ENCODE peak calls at places on chromosomes 13 and 19, in eight cellular contexts. One of them, this sample, is unnamed.

GRCh38 chr19:4477034-4477801 is 5.1 kb downstream of the HDGFL2 start:
- DNase-seq in stimulated activated CD4-positive, alpha-beta T cell treated with anti-CD3 and anti-CD28 coated beads, Interleukin-2, amount 100 ng/mL, for 48 hours: no peak
- DNase-seq in AG09309: no peak
- DNase-seq in naive thymus-derived CD4-positive, alpha-beta T cell: no peak
- DNase-seq in activated CD4-positive, alpha-beta T cell treated with anti-CD3 and anti-CD28 coated beads for 48 hours: no peak
- DNase-seq in NCI-H2081: no peak
- DNase-seq in ELR: no peak
- DNase-seq in stimulated activated CD8-positive, alpha-beta memory T cell treated with anti-CD3 and anti-CD28 coated beads, Interleukin-15, amount 100 ng/mL, for 24 hours: no peak
- DNase-seq in this sample: no peak

GRCh38 chr13:44267966-44268365 is 105.7 kb upstream of the SERP2 start:
- DNase-seq in activated CD4-positive, alpha-beta T cell treated with anti-CD3 and anti-CD28 coated beads for 48 hours: no peak
- DNase-seq in ELR: peak
- DNase-seq in naive thymus-derived CD4-positive, alpha-beta T cell: no peak
- DNase-seq in stimulated activated CD4-positive, alpha-beta T cell treated with anti-CD3 and anti-CD28 coated beads, Interleukin-2, amount 100 ng/mL, for 48 hours: no peak
- DNase-seq in NCI-H2081: no peak
- DNase-seq in stimulated activated CD8-positive, alpha-beta memory T cell treated with anti-CD3 and anti-CD28 coated beads, Interleukin-15, amount 100 ng/mL, for 24 hours: no peak
- DNase-seq in AG09309: peak
- DNase-seq in this sample: no peak

GRCh38 chr19:33390120-33390907 is 16.8 kb downstream of the CEBPG start:
- DNase-seq in AG09309: no peak
- DNase-seq in stimulated activated CD4-positive, alpha-beta T cell treated with anti-CD3 and anti-CD28 coated beads, Interleukin-2, amount 100 ng/mL, for 48 hours: no peak
- DNase-seq in activated CD4-positive, alpha-beta T cell treated with anti-CD3 and anti-CD28 coated beads for 48 hours: no peak
- DNase-seq in NCI-H2081: peak
- DNase-seq in stimulated activated CD8-positive, alpha-beta memory T cell treated with anti-CD3 and anti-CD28 coated beads, Interleukin-15, amount 100 ng/mL, for 24 hours: no peak
- DNase-seq in naive thymus-derived CD4-positive, alpha-beta T cell: no peak
- DNase-seq in ELR: no peak
- DNase-seq in this sample: no peak

GRCh38 chr19:55809381-55810058 is 22.3 kb downstream of the NLRP11 start:
- DNase-seq in naive thymus-derived CD4-positive, alpha-beta T cell: no peak
- DNase-seq in stimulated activated CD4-positive, alpha-beta T cell treated with anti-CD3 and anti-CD28 coated beads, Interleukin-2, amount 100 ng/mL, for 48 hours: peak
- DNase-seq in AG09309: peak
- DNase-seq in activated CD4-positive, alpha-beta T cell treated with anti-CD3 and anti-CD28 coated beads for 48 hours: peak
- DNase-seq in NCI-H2081: peak
- DNase-seq in ELR: peak
- DNase-seq in stimulated activated CD8-positive, alpha-beta memory T cell treated with anti-CD3 and anti-CD28 coated beads, Interleukin-15, amount 100 ng/mL, for 24 hours: no peak
- DNase-seq in this sample: peak

GRCh38 chr13:110305001-110305400 is 2.0 kb downstream of the COL4A1 start:
- DNase-seq in AG09309: no peak
- DNase-seq in activated CD4-positive, alpha-beta T cell treated with anti-CD3 and anti-CD28 coated beads for 48 hours: no peak
- DNase-seq in NCI-H2081: no peak
- DNase-seq in stimulated activated CD8-positive, alpha-beta memory T cell treated with anti-CD3 and anti-CD28 coated beads, Interleukin-15, amount 100 ng/mL, for 24 hours: no peak
- DNase-seq in stimulated activated CD4-positive, alpha-beta T cell treated with anti-CD3 and anti-CD28 coated beads, Interleukin-2, amount 100 ng/mL, for 48 hours: no peak
- DNase-seq in naive thymus-derived CD4-positive, alpha-beta T cell: no peak
- DNase-seq in ELR: no peak
- DNase-seq in this sample: no peak

GRCh38 chr13:28532226-28533048 is 37.5 kb upstream of the FLT1 start:
- DNase-seq in stimulated activated CD4-positive, alpha-beta T cell treated with anti-CD3 and anti-CD28 coated beads, Interleukin-2, amount 100 ng/mL, for 48 hours: no peak
- DNase-seq in activated CD4-positive, alpha-beta T cell treated with anti-CD3 and anti-CD28 coated beads for 48 hours: peak
- DNase-seq in ELR: peak
- DNase-seq in stimulated activated CD8-positive, alpha-beta memory T cell treated with anti-CD3 and anti-CD28 coated beads, Interleukin-15, amount 100 ng/mL, for 24 hours: no peak
- DNase-seq in naive thymus-derived CD4-positive, alpha-beta T cell: peak
- DNase-seq in AG09309: no peak
- DNase-seq in NCI-H2081: no peak
- DNase-seq in this sample: no peak

GRCh38 chr19:23913931-23914330 is 755 bp upstream of the ZNF726 start:
- DNase-seq in NCI-H2081: no peak
- DNase-seq in stimulated activated CD4-positive, alpha-beta T cell treated with anti-CD3 and anti-CD28 coated beads, Interleukin-2, amount 100 ng/mL, for 48 hours: no peak
- DNase-seq in AG09309: no peak
- DNase-seq in activated CD4-positive, alpha-beta T cell treated with anti-CD3 and anti-CD28 coated beads for 48 hours: no peak
- DNase-seq in ELR: no peak
- DNase-seq in naive thymus-derived CD4-positive, alpha-beta T cell: no peak
- DNase-seq in stimulated activated CD8-positive, alpha-beta memory T cell treated with anti-CD3 and anti-CD28 coated beads, Interleukin-15, amount 100 ng/mL, for 24 hours: no peak
- DNase-seq in this sample: no peak

GRCh38 chr13:36074659-36075058 is 56.5 kb downstream of the DCLK1 start:
- DNase-seq in stimulated activated CD8-positive, alpha-beta memory T cell treated with anti-CD3 and anti-CD28 coated beads, Interleukin-15, amount 100 ng/mL, for 24 hours: no peak
- DNase-seq in stimulated activated CD4-positive, alpha-beta T cell treated with anti-CD3 and anti-CD28 coated beads, Interleukin-2, amount 100 ng/mL, for 48 hours: no peak
- DNase-seq in naive thymus-derived CD4-positive, alpha-beta T cell: no peak
- DNase-seq in NCI-H2081: peak
- DNase-seq in ELR: no peak
- DNase-seq in activated CD4-positive, alpha-beta T cell treated with anti-CD3 and anti-CD28 coated beads for 48 hours: no peak
- DNase-seq in AG09309: no peak
- DNase-seq in this sample: no peak

GRCh38 chr19:8028951-8029491 is 23.5 kb upstream of the CCL25 start:
- DNase-seq in stimulated activated CD4-positive, alpha-beta T cell treated with anti-CD3 and anti-CD28 coated beads, Interleukin-2, amount 100 ng/mL, for 48 hours: no peak
- DNase-seq in NCI-H2081: no peak
- DNase-seq in AG09309: no peak
- DNase-seq in naive thymus-derived CD4-positive, alpha-beta T cell: no peak
- DNase-seq in activated CD4-positive, alpha-beta T cell treated with anti-CD3 and anti-CD28 coated beads for 48 hours: no peak
- DNase-seq in stimulated activated CD8-positive, alpha-beta memory T cell treated with anti-CD3 and anti-CD28 coated beads, Interleukin-15, amount 100 ng/mL, for 24 hours: no peak
- DNase-seq in ELR: no peak
- DNase-seq in this sample: no peak

GRCh38 chr13:51282322-51282721 is 57.2 kb upstream of the SERPINE3 start:
- DNase-seq in stimulated activated CD8-positive, alpha-beta memory T cell treated with anti-CD3 and anti-CD28 coated beads, Interleukin-15, amount 100 ng/mL, for 24 hours: no peak
- DNase-seq in activated CD4-positive, alpha-beta T cell treated with anti-CD3 and anti-CD28 coated beads for 48 hours: no peak
- DNase-seq in NCI-H2081: peak
- DNase-seq in naive thymus-derived CD4-positive, alpha-beta T cell: no peak
- DNase-seq in stimulated activated CD4-positive, alpha-beta T cell treated with anti-CD3 and anti-CD28 coated beads, Interleukin-2, amount 100 ng/mL, for 48 hours: no peak
- DNase-seq in AG09309: no peak
- DNase-seq in ELR: no peak
- DNase-seq in this sample: no peak

GRCh38 chr19:5447700-5448311 is 7.4 kb upstream of the ZNRF4 start:
- DNase-seq in AG09309: no peak
- DNase-seq in ELR: peak
- DNase-seq in NCI-H2081: no peak
- DNase-seq in stimulated activated CD8-positive, alpha-beta memory T cell treated with anti-CD3 and anti-CD28 coated beads, Interleukin-15, amount 100 ng/mL, for 24 hours: no peak
- DNase-seq in naive thymus-derived CD4-positive, alpha-beta T cell: no peak
- DNase-seq in stimulated activated CD4-positive, alpha-beta T cell treated with anti-CD3 and anti-CD28 coated beads, Interleukin-2, amount 100 ng/mL, for 48 hours: no peak
- DNase-seq in activated CD4-positive, alpha-beta T cell treated with anti-CD3 and anti-CD28 coated beads for 48 hours: no peak
- DNase-seq in this sample: no peak

GRCh38 chr19:44807162-44807561 is 1.7 kb upstream of the BCAM start:
- DNase-seq in naive thymus-derived CD4-positive, alpha-beta T cell: no peak
- DNase-seq in stimulated activated CD4-positive, alpha-beta T cell treated with anti-CD3 and anti-CD28 coated beads, Interleukin-2, amount 100 ng/mL, for 48 hours: no peak
- DNase-seq in stimulated activated CD8-positive, alpha-beta memory T cell treated with anti-CD3 and anti-CD28 coated beads, Interleukin-15, amount 100 ng/mL, for 24 hours: no peak
- DNase-seq in NCI-H2081: peak
- DNase-seq in ELR: no peak
- DNase-seq in AG09309: no peak
- DNase-seq in activated CD4-positive, alpha-beta T cell treated with anti-CD3 and anti-CD28 coated beads for 48 hours: no peak
- DNase-seq in this sample: no peak

GRCh38 chr19:42198676-42199439 is 18.6 kb downstream of the DEDD2 start:
- DNase-seq in AG09309: no peak
- DNase-seq in naive thymus-derived CD4-positive, alpha-beta T cell: peak
- DNase-seq in ELR: no peak
- DNase-seq in NCI-H2081: no peak
- DNase-seq in activated CD4-positive, alpha-beta T cell treated with anti-CD3 and anti-CD28 coated beads for 48 hours: peak
- DNase-seq in stimulated activated CD4-positive, alpha-beta T cell treated with anti-CD3 and anti-CD28 coated beads, Interleukin-2, amount 100 ng/mL, for 48 hours: no peak
- DNase-seq in stimulated activated CD8-positive, alpha-beta memory T cell treated with anti-CD3 and anti-CD28 coated beads, Interleukin-15, amount 100 ng/mL, for 24 hours: no peak
- DNase-seq in this sample: no peak

GRCh38 chr13:68125087-68125480 is 894.9 kb upstream of the PCDH9 start:
- DNase-seq in AG09309: no peak
- DNase-seq in stimulated activated CD4-positive, alpha-beta T cell treated with anti-CD3 and anti-CD28 coated beads, Interleukin-2, amount 100 ng/mL, for 48 hours: no peak
- DNase-seq in activated CD4-positive, alpha-beta T cell treated with anti-CD3 and anti-CD28 coated beads for 48 hours: no peak
- DNase-seq in naive thymus-derived CD4-positive, alpha-beta T cell: no peak
- DNase-seq in stimulated activated CD8-positive, alpha-beta memory T cell treated with anti-CD3 and anti-CD28 coated beads, Interleukin-15, amount 100 ng/mL, for 24 hours: no peak
- DNase-seq in ELR: peak
- DNase-seq in NCI-H2081: no peak
- DNase-seq in this sample: no peak

GRCh38 chr13:110388141-110388943 is 81.3 kb downstream of the COL4A2 start:
- DNase-seq in ELR: peak
- DNase-seq in NCI-H2081: no peak
- DNase-seq in AG09309: no peak
- DNase-seq in stimulated activated CD8-positive, alpha-beta memory T cell treated with anti-CD3 and anti-CD28 coated beads, Interleukin-15, amount 100 ng/mL, for 24 hours: no peak
- DNase-seq in activated CD4-positive, alpha-beta T cell treated with anti-CD3 and anti-CD28 coated beads for 48 hours: no peak
- DNase-seq in naive thymus-derived CD4-positive, alpha-beta T cell: no peak
- DNase-seq in stimulated activated CD4-positive, alpha-beta T cell treated with anti-CD3 and anti-CD28 coated beads, Interleukin-2, amount 100 ng/mL, for 48 hours: no peak
- DNase-seq in this sample: no peak

GRCh38 chr19:932647-933552 is 7.1 kb downstream of the ARID3A start:
- DNase-seq in NCI-H2081: no peak
- DNase-seq in AG09309: peak
- DNase-seq in ELR: peak
- DNase-seq in naive thymus-derived CD4-positive, alpha-beta T cell: no peak
- DNase-seq in activated CD4-positive, alpha-beta T cell treated with anti-CD3 and anti-CD28 coated beads for 48 hours: peak
- DNase-seq in stimulated activated CD4-positive, alpha-beta T cell treated with anti-CD3 and anti-CD28 coated beads, Interleukin-2, amount 100 ng/mL, for 48 hours: no peak
- DNase-seq in stimulated activated CD8-positive, alpha-beta memory T cell treated with anti-CD3 and anti-CD28 coated beads, Interleukin-15, amount 100 ng/mL, for 24 hours: no peak
- DNase-seq in this sample: no peak

GRCh38 chr13:99894835-99895427 is 76.6 kb downstream of the ZIC5 start:
- DNase-seq in NCI-H2081: no peak
- DNase-seq in stimulated activated CD4-positive, alpha-beta T cell treated with anti-CD3 and anti-CD28 coated beads, Interleukin-2, amount 100 ng/mL, for 48 hours: no peak
- DNase-seq in activated CD4-positive, alpha-beta T cell treated with anti-CD3 and anti-CD28 coated beads for 48 hours: no peak
- DNase-seq in AG09309: no peak
- DNase-seq in naive thymus-derived CD4-positive, alpha-beta T cell: no peak
- DNase-seq in ELR: no peak
- DNase-seq in stimulated activated CD8-positive, alpha-beta memory T cell treated with anti-CD3 and anti-CD28 coated beads, Interleukin-15, amount 100 ng/mL, for 24 hours: no peak
- DNase-seq in this sample: no peak

GRCh38 chr19:45283443-45284033 is 32.5 kb downstream of the MARK4 start:
- DNase-seq in ELR: no peak
- DNase-seq in naive thymus-derived CD4-positive, alpha-beta T cell: no peak
- DNase-seq in activated CD4-positive, alpha-beta T cell treated with anti-CD3 and anti-CD28 coated beads for 48 hours: no peak
- DNase-seq in stimulated activated CD8-positive, alpha-beta memory T cell treated with anti-CD3 and anti-CD28 coated beads, Interleukin-15, amount 100 ng/mL, for 24 hours: no peak
- DNase-seq in AG09309: no peak
- DNase-seq in stimulated activated CD4-positive, alpha-beta T cell treated with anti-CD3 and anti-CD28 coated beads, Interleukin-2, amount 100 ng/mL, for 48 hours: no peak
- DNase-seq in NCI-H2081: no peak
- DNase-seq in this sample: no peak

GRCh38 chr13:45781553-45782326 is 69.8 kb downstream of the SIAH3 start:
- DNase-seq in stimulated activated CD4-positive, alpha-beta T cell treated with anti-CD3 and anti-CD28 coated beads, Interleukin-2, amount 100 ng/mL, for 48 hours: no peak
- DNase-seq in ELR: no peak
- DNase-seq in NCI-H2081: peak
- DNase-seq in AG09309: no peak
- DNase-seq in naive thymus-derived CD4-positive, alpha-beta T cell: no peak
- DNase-seq in stimulated activated CD8-positive, alpha-beta memory T cell treated with anti-CD3 and anti-CD28 coated beads, Interleukin-15, amount 100 ng/mL, for 24 hours: no peak
- DNase-seq in activated CD4-positive, alpha-beta T cell treated with anti-CD3 and anti-CD28 coated beads for 48 hours: no peak
- DNase-seq in this sample: no peak

GRCh38 chr19:7926727-7927604 is 1.0 kb upstream of the CTXN1 start:
- DNase-seq in activated CD4-positive, alpha-beta T cell treated with anti-CD3 and anti-CD28 coated beads for 48 hours: no peak
- DNase-seq in naive thymus-derived CD4-positive, alpha-beta T cell: no peak
- DNase-seq in ELR: no peak
- DNase-seq in AG09309: no peak
- DNase-seq in stimulated activated CD4-positive, alpha-beta T cell treated with anti-CD3 and anti-CD28 coated beads, Interleukin-2, amount 100 ng/mL, for 48 hours: no peak
- DNase-seq in NCI-H2081: no peak
- DNase-seq in stimulated activated CD8-positive, alpha-beta memory T cell treated with anti-CD3 and anti-CD28 coated beads, Interleukin-15, amount 100 ng/mL, for 24 hours: no peak
- DNase-seq in this sample: no peak

GRCh38 chr13:45833663-45834062 is 17.9 kb downstream of the SIAH3 start:
- DNase-seq in ELR: peak
- DNase-seq in stimulated activated CD4-positive, alpha-beta T cell treated with anti-CD3 and anti-CD28 coated beads, Interleukin-2, amount 100 ng/mL, for 48 hours: no peak
- DNase-seq in naive thymus-derived CD4-positive, alpha-beta T cell: no peak
- DNase-seq in activated CD4-positive, alpha-beta T cell treated with anti-CD3 and anti-CD28 coated beads for 48 hours: no peak
- DNase-seq in stimulated activated CD8-positive, alpha-beta memory T cell treated with anti-CD3 and anti-CD28 coated beads, Interleukin-15, amount 100 ng/mL, for 24 hours: no peak
- DNase-seq in AG09309: peak
- DNase-seq in NCI-H2081: no peak
- DNase-seq in this sample: peak

GRCh38 chr19:50607874-50608785 is 31.6 kb downstream of the SYT3 start:
- DNase-seq in AG09309: no peak
- DNase-seq in naive thymus-derived CD4-positive, alpha-beta T cell: peak
- DNase-seq in NCI-H2081: no peak
- DNase-seq in activated CD4-positive, alpha-beta T cell treated with anti-CD3 and anti-CD28 coated beads for 48 hours: peak
- DNase-seq in stimulated activated CD8-positive, alpha-beta memory T cell treated with anti-CD3 and anti-CD28 coated beads, Interleukin-15, amount 100 ng/mL, for 24 hours: peak
- DNase-seq in ELR: peak
- DNase-seq in stimulated activated CD4-positive, alpha-beta T cell treated with anti-CD3 and anti-CD28 coated beads, Interleukin-2, amount 100 ng/mL, for 48 hours: peak
- DNase-seq in this sample: no peak

GRCh38 chr13:98856983-98857382 is 104.5 kb upstream of the SLC15A1 start:
- DNase-seq in naive thymus-derived CD4-positive, alpha-beta T cell: no peak
- DNase-seq in NCI-H2081: no peak
- DNase-seq in stimulated activated CD4-positive, alpha-beta T cell treated with anti-CD3 and anti-CD28 coated beads, Interleukin-2, amount 100 ng/mL, for 48 hours: no peak
- DNase-seq in AG09309: no peak
- DNase-seq in stimulated activated CD8-positive, alpha-beta memory T cell treated with anti-CD3 and anti-CD28 coated beads, Interleukin-15, amount 100 ng/mL, for 24 hours: no peak
- DNase-seq in ELR: no peak
- DNase-seq in activated CD4-positive, alpha-beta T cell treated with anti-CD3 and anti-CD28 coated beads for 48 hours: no peak
- DNase-seq in this sample: no peak

GRCh38 chr19:13195678-13196077 is 45.5 kb downstream of the IER2 start:
- DNase-seq in stimulated activated CD8-positive, alpha-beta memory T cell treated with anti-CD3 and anti-CD28 coated beads, Interleukin-15, amount 100 ng/mL, for 24 hours: no peak
- DNase-seq in activated CD4-positive, alpha-beta T cell treated with anti-CD3 and anti-CD28 coated beads for 48 hours: peak
- DNase-seq in naive thymus-derived CD4-positive, alpha-beta T cell: no peak
- DNase-seq in ELR: no peak
- DNase-seq in stimulated activated CD4-positive, alpha-beta T cell treated with anti-CD3 and anti-CD28 coated beads, Interleukin-2, amount 100 ng/mL, for 48 hours: peak
- DNase-seq in AG09309: no peak
- DNase-seq in NCI-H2081: no peak
- DNase-seq in this sample: no peak

GRCh38 chr19:7845390-7846179 is 15.6 kb downstream of the EVI5L start:
- DNase-seq in activated CD4-positive, alpha-beta T cell treated with anti-CD3 and anti-CD28 coated beads for 48 hours: no peak
- DNase-seq in ELR: no peak
- DNase-seq in stimulated activated CD4-positive, alpha-beta T cell treated with anti-CD3 and anti-CD28 coated beads, Interleukin-2, amount 100 ng/mL, for 48 hours: no peak
- DNase-seq in NCI-H2081: no peak
- DNase-seq in naive thymus-derived CD4-positive, alpha-beta T cell: no peak
- DNase-seq in stimulated activated CD8-positive, alpha-beta memory T cell treated with anti-CD3 and anti-CD28 coated beads, Interleukin-15, amount 100 ng/mL, for 24 hours: no peak
- DNase-seq in AG09309: no peak
- DNase-seq in this sample: no peak

This sample was measured in RKO.